ENCODE peak calls at places on chromosomes 6 and 20, in five cellular contexts. O is activated CD8-positive, alpha-beta memory T cell treated with anti-CD3 and anti-CD28 coated beads for 48 hours; Q is activated CD4-positive, alpha-beta T cell treated with anti-CD3 and anti-CD28 coated beads for 4 hours; S is SK-N-SH; M is germinal center. X is an unnamed sample.
A peak's percentile ranks its signal among the peaks of the same experiment; 100 is the strongest.

GRCh38 chr6:135438907-135439535 is 58.5 kb downstream of the AHI1 start:
- DNase-seq in O (no peak), Q (no peak), S (peak; percentile 2), M (peak; percentile 18), X (peak; percentile 27)

GRCh38 chr6:71481021-71481420 is 192.4 kb downstream of the OGFRL1 start:
- DNase-seq in O (no peak), Q (no peak), S (no peak), M (no peak), X (no peak)

GRCh38 chr20:19095762-19096161 is 116.7 kb upstream of the SLC24A3 start:
- DNase-seq in O (no peak), Q (no peak), S (no peak), M (no peak), X (no peak)

GRCh38 chr6:50936277-50936681 is 117.6 kb downstream of the TFAP2B start:
- DNase-seq in O (no peak), Q (no peak), S (peak; percentile 50), M (no peak), X (no peak)

GRCh38 chr20:31760457-31761240 is 21.6 kb downstream of the TPX2 start:
- DNase-seq in O (no peak), Q (no peak), S (no peak), M (no peak), X (no peak)

GRCh38 chr20:6975326-6975725 is 207.8 kb downstream of the BMP2 start:
- DNase-seq in O (no peak), Q (no peak), S (no peak), M (no peak), X (no peak)

GRCh38 chr6:21098744-21099143 is 494.8 kb upstream of the SOX4 start:
- DNase-seq in O (no peak), Q (no peak), S (no peak), M (no peak), X (no peak)

GRCh38 chr6:122887941-122888340 is 98.9 kb downstream of the SMPDL3A start:
- DNase-seq in O (no peak), Q (no peak), S (no peak), M (no peak), X (no peak)

GRCh38 chr6:42251911-42252637 is 34.4 kb upstream of the MRPS10 start:
- DNase-seq in O (no peak), Q (no peak), S (peak; percentile 86), M (no peak), X (no peak)